ENCODE peak calls at places on chromosomes 16 and 17, in five cellular contexts. J is stomach, N is left lung, I is mucosa of descending colon, U is activated B cell treated with CpG ODN at 0.5 μM for 24 hours. E is an unnamed sample.

GRCh38 chr17:38559025-38559879 is 46.5 kb downstream of the SRCIN1 start:
- DNase-seq in J (peak), I (peak), N (peak), U (peak), E (peak)

GRCh38 chr16:69448470-69449193 is 24.2 kb downstream of the CYB5B start:
- DNase-seq in N (no peak), I (no peak), J (no peak), U (no peak), E (no peak)

GRCh38 chr16:22278841-22279240 is 18.4 kb upstream of the POLR3E start:
- DNase-seq in U (no peak), I (no peak), N (no peak), J (no peak), E (no peak)

GRCh38 chr17:7916799-7917198 is 710 bp upstream of the RNF227 start:
- DNase-seq in U (no peak), J (no peak), I (no peak), N (no peak), E (no peak)

GRCh38 chr17:9185142-9185541 is 163.8 kb downstream of the NTN1 start:
- DNase-seq in J (no peak), U (no peak), I (no peak), N (no peak), E (no peak)

GRCh38 chr17:42276609-42277341 is 584 bp upstream of the STAT5B start:
- DNase-seq in J (peak), N (peak), I (peak), U (no peak), E (peak)

GRCh38 chr17:50459081-50459676 is 9.5 kb downstream of the CHAD start:
- DNase-seq in J (no peak), N (no peak), I (peak), U (no peak), E (no peak)

GRCh38 chr16:12191102-12191501 is 214.6 kb downstream of the SNX29 start:
- DNase-seq in N (no peak), U (no peak), J (no peak), I (no peak), E (no peak)

GRCh38 chr16:2842340-2843000 is 12.4 kb downstream of the ZG16B start:
- DNase-seq in N (peak), I (peak), U (no peak), J (peak), E (peak)

GRCh38 chr16:82542714-82543113 is 84.1 kb upstream of the CDH13 start:
- DNase-seq in U (no peak), N (no peak), I (no peak), J (no peak), E (no peak)

GRCh38 chr16:57564571-57565270 is 22.3 kb downstream of the ADGRG5 start:
- DNase-seq in U (no peak), I (no peak), J (no peak), N (no peak), E (no peak)

GRCh38 chr16:11535494-11535893 is 51.2 kb downstream of the LITAF start:
- DNase-seq in J (no peak), N (no peak), I (no peak), U (no peak), E (no peak)

GRCh38 chr16:83231771-83232170 is 576.0 kb upstream of the HSBP1 start:
- DNase-seq in J (no peak), N (no peak), I (no peak), U (no peak), E (no peak)

GRCh38 chr16:13896543-13897182 is 23.3 kb upstream of the ERCC4 start:
- DNase-seq in U (no peak), N (no peak), I (no peak), J (no peak), E (no peak)
- TF ChIP-seq CTCF in U (no peak), N (no peak), I (no peak), J (no peak), E (peak)

GRCh38 chr17:18339933-18340332 is 23.4 kb downstream of the SHMT1 start:
- DNase-seq in N (no peak), U (no peak), I (no peak), J (no peak), E (no peak)
- TF ChIP-seq CTCF in N (no peak), U (no peak), I (no peak), J (no peak), E (no peak)

DNA sequence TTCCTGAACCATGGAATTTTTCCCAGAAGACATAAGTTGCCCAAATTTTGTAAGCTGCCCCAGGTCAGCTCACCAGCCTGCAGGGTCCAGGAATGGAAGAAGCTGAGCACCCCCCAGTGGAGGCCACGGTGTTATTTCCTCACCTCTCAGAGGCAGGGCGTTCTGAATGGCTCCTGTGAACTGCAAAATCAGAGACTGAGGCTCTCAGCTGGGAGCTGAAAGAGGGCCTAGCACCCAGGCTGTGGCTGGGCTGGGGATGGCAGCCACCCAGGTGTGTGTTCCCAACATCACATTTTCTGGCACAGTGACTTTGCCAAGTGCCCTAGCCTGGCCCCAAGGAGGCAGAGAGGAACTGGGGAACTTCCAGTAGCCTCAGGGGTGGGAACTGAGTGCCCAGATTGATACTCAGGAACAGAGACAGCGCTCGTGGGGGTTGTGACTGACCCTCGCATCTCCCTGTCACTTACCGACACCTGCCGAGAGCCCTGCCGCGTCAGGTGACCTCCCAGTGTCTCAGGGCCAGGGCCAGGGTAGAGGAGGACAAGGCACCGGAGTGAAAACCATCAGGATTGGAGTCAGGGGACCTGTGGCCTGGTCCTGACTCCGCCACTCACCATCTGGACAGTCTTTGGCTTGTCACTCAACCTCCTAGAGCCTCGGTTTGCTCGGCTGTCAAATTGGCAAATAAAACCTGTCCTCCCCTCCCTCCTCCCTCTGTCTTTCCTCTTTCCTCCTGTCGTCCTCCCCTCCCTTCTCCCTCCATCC is 11.3 kb downstream of the CACNG4 start:
- DNase-seq in J (peak), U (no peak), I (no peak), N (no peak), E (no peak)
- TF ChIP-seq CTCF in J (no peak), U (no peak), I (no peak), N (no peak), E (no peak)

DNA sequence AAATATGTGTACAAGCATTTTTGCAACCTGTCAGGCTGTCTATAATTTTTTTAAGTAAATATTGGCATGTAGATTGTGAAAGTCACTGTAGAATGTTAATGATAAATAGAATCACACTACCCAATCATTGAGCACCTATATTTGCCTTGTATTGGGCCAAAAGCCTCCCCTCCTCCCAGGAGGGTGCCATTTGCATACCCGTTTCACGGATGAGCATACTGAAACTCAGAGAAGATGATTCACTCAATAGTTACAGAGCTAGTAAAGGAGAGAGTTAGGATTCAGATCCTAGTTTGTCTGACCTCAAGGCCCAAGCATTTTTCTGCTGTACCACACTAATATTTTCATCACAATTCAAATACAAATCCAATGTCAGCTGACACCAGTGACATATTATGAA is 299.7 kb upstream of the CDH11 start:
- DNase-seq in N (no peak), U (no peak), I (no peak), J (no peak), E (no peak)
- TF ChIP-seq CTCF in N (no peak), U (no peak), I (no peak), J (no peak), E (no peak)

DNA sequence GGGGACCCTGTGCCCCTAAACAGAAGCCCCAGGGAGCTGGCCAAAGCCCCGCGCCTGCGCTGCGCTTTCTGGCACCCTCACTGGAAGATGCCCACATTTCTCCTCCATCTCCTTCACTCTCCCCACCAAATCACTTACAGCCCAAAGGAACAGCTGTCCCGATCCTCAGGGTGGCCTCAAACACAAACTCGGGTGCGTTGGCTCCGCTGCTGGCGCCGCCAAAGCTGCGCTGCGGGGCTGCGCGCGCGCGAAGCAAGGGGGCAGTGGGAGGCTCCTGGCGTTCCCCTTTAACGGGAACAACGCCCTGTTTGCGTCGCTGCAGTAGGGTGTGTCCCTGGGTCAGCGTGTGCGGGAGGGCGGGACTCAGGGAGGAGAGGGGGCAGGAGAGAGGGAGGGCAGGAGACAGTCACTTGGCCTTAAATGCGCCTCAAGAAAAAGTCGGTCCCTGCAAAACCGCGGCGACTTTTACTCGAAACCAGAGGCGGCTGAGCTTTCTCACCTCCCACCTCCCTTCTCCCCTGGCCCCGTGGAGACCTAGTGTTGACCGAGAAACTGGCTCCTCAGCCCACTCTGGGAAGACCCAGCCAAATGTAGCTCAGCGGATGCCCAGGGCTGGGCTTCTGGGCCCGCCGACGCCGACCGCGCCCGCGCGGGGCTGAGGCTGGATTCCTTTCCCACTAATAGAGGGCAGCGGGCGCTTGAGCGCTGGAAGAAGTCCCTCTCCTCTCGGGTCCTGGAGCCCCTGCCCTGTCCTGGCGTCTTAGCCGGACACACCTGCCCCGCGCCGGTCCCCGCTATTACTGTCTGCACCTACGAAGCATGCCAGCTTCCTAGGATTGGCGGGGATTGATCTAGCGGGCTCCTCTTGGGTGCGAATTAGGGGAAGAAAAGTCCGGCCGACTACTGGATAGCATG is 2.6 kb downstream of the PMP22 start:
- DNase-seq in U (no peak), J (peak), N (peak), I (peak), E (peak)
- TF ChIP-seq CTCF in U (no peak), J (no peak), N (no peak), I (no peak), E (no peak)

DNA sequence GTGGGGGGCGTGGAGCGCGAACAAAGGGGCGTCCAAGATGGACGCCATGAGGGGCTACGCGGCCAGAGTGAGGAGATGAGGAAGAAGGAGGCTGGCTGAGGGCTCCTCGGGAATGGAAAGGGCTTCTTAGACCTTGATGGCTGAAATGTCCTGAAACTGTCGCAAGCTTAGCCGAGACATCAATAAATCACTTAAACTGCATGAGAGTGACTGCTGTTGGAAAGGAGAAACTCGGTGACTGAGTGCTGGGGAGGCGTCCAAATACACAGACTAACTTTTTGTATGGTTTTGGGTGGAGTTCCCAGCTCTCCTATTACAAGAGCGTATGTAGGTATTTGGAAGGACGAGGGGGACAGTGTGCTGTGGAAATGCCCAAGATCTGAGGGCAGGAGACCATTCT is 1.3 kb upstream of the GEMIN4 start:
- DNase-seq in J (no peak), I (no peak), U (no peak), N (no peak), E (no peak)
- TF ChIP-seq CTCF in J (no peak), I (no peak), U (no peak), N (no peak), E (no peak)

GRCh38 chr16:47574091-47575054 is 113.2 kb downstream of the PHKB start:
- DNase-seq in N (no peak), I (no peak), U (no peak), J (no peak), E (no peak)

GRCh38 chr16:47567321-47567720 is 106.2 kb downstream of the PHKB start:
- DNase-seq in J (no peak), N (no peak), I (no peak), U (no peak), E (no peak)

GRCh38 chr16:47568355-47568754 is 107.2 kb downstream of the PHKB start:
- DNase-seq in I (no peak), N (no peak), J (no peak), U (no peak), E (no peak)

GRCh38 chr16:47571711-47572110 is 110.6 kb downstream of the PHKB start:
- DNase-seq in U (no peak), N (no peak), I (no peak), J (no peak), E (no peak)

DNA sequence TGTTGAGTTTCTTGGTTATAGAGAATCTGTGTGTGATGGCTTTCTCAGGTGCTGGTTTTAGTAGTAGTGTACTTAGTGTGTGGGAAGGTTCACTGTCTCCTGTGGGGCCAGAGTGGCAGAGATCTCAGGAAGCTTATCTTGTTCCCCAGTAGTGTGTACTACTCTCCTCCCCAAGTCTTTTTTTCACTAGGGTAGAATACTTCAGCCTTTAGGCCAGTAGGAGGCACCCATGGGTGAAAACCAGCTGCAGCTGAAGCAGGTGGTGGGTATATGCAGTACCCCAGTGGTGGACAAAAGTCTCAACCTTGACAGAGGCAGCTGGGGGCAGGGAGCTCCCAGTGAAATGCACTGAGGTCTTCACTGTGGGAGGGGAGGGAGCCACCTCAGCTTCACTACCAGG is 109.9 kb downstream of the PHKB start:
- DNase-seq in J (no peak), U (no peak), N (no peak), I (no peak), E (no peak)
- TF ChIP-seq CTCF in J (no peak), U (no peak), N (no peak), I (no peak), E (no peak)

GRCh38 chr17:74987909-74988711 is 678 bp downstream of the CDR2L start:
- DNase-seq in I (peak), U (no peak), N (peak), J (peak), E (no peak)
- TF ChIP-seq CTCF in I (no peak), U (no peak), N (peak), J (no peak), E (no peak)

DNA sequence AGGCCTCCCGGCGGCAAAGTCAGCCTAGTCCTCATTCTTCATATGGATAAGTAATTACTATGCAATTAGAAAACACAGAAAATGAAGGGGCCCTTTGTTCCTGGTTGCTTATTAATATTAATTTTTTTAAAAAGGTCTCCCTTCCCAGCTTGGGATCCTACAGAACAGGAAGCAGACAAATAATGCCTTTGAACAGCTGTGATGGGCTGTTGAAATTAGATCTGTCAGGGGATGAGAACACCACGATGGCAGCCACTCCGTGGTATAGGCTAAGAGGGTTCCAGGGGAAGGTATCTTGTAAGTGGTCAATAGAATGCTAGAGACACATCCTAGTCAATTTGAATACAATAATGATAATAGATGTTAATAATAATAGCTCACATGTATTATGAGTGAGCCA is 83.1 kb downstream of the CCDC182 start:
- DNase-seq in U (no peak), N (no peak), I (no peak), J (no peak), E (no peak)
- TF ChIP-seq CTCF in U (no peak), N (no peak), I (no peak), J (no peak), E (no peak)